ENCODE peak calls at places on chromosomes 11 and 22, in five cellular contexts. L, J, A, Y and P are unnamed samples. For H3K36me3, the result is how much of the 10 kb centered on the place peaks cover.

GRCh38 chr11:84558085-84558905 is 1068.8 kb downstream of the DLG2 start:
- DNase-seq in L (peak), J (no peak), A (no peak), Y (no peak), P (no peak)

GRCh38 chr11:93051181-93051580 is 81.7 kb downstream of the MTNR1B start:
- DNase-seq in L (no peak), J (no peak), A (no peak), Y (no peak), P (no peak)

GRCh38 chr22:30830907-30831306 is 136.2 kb downstream of the OSBP2 start:
- DNase-seq in L (no peak), J (no peak), A (no peak), Y (no peak), P (no peak)

GRCh38 chr11:85826096-85826855 is 15.3 kb upstream of the SYTL2 start:
- DNase-seq in L (peak), J (no peak), A (no peak), Y (no peak), P (no peak)

GRCh38 chr22:46561435-46561905 is 24.1 kb upstream of the CELSR1 start:
- DNase-seq in L (peak), J (no peak), A (no peak), Y (no peak), P (no peak)

GRCh38 chr11:134120143-134120850 is 51.4 kb downstream of the JAM3 start:
- DNase-seq in L (no peak), J (no peak), A (no peak), Y (no peak), P (peak)

GRCh38 chr11:93560534-93560933 is 17.3 kb upstream of the SMCO4 start:
- DNase-seq in L (no peak), J (no peak), A (no peak), Y (no peak), P (no peak)

GRCh38 chr11:492416-493226 is 14.4 kb downstream of the RNH1 start:
- DNase-seq in L (peak), J (no peak), A (no peak), Y (no peak), P (no peak)

GRCh38 chr11:6505577-6506240 is 8.6 kb downstream of the DNHD1 start:
- DNase-seq in L (peak), J (no peak), A (no peak), Y (peak), P (no peak)

GRCh38 chr22:49075150-49075549 is 752.5 kb downstream of the BRD1 start:
- DNase-seq in L (no peak), J (no peak), A (no peak), Y (no peak), P (no peak)

GRCh38 chr11:71996517-71996916 is 2.2 kb upstream of the IL18BP start:
- DNase-seq in L (no peak), J (no peak), A (peak), Y (no peak), P (no peak)

GRCh38 chr11:13026722-13027121 is 17.6 kb downstream of the RASSF10 start:
- DNase-seq in L (no peak), J (no peak), A (no peak), Y (no peak), P (peak)

GRCh38 chr11:119014209-119014924 is 3.8 kb downstream of the RPS25 start:
- DNase-seq in L (no peak), J (no peak), A (no peak), Y (no peak), P (no peak)

GRCh38 chr11:119019996-119020395 is 1.4 kb downstream of the TRAPPC4 start:
- DNase-seq in L (no peak), J (no peak), A (no peak), Y (no peak), P (no peak)

GRCh38 chr11:119018074-119018938 is at the start of the genes RPS25 and TRAPPC4:
- DNase-seq in L (peak), J (peak), A (peak), Y (peak), P (peak)

GRCh38 chr11:119015054-119015611 is 3.0 kb downstream of the RPS25 start:
- DNase-seq in L (no peak), J (no peak), A (no peak), Y (no peak), P (no peak)

GRCh38 chr11:119016216-119017009 is 1.7 kb downstream of the RPS25 start:
- DNase-seq in L (no peak), J (no peak), A (no peak), Y (no peak), P (no peak)
- H3K36me3 ChIP-seq in L (half or more), J (under half), A (under half), Y (half or more), P (half or more)

GRCh38 chr22:36287881-36288515 is 35.1 kb downstream of the APOL1 start:
- DNase-seq in L (no peak), J (no peak), A (no peak), Y (no peak), P (no peak)

GRCh38 chr22:36285017-36285416 is 32.1 kb downstream of the APOL1 start:
- DNase-seq in L (no peak), J (no peak), A (no peak), Y (no peak), P (no peak)

GRCh38 chr22:36284171-36284571 is 31.2 kb downstream of the APOL1 start:
- DNase-seq in L (no peak), J (no peak), A (no peak), Y (no peak), P (no peak)

GRCh38 chr22:36286096-36286957 is 33.4 kb downstream of the APOL1 start:
- DNase-seq in L (peak), J (peak), A (peak), Y (peak), P (peak)

GRCh38 chr22:36285545-36285944 is 32.6 kb downstream of the APOL1 start:
- DNase-seq in L (no peak), J (no peak), A (no peak), Y (no peak), P (no peak)
- H3K36me3 ChIP-seq in L (half or more), J (half or more), A (under half), Y (half or more), P (half or more)

GRCh38 chr11:61851128-61851899 is 23.2 kb downstream of the FADS2 start:
- DNase-seq in L (no peak), J (no peak), A (no peak), Y (no peak), P (no peak)
- H3K36me3 ChIP-seq in L (half or more), J (under half), A (under half), Y (under half), P (under half)

DNA sequence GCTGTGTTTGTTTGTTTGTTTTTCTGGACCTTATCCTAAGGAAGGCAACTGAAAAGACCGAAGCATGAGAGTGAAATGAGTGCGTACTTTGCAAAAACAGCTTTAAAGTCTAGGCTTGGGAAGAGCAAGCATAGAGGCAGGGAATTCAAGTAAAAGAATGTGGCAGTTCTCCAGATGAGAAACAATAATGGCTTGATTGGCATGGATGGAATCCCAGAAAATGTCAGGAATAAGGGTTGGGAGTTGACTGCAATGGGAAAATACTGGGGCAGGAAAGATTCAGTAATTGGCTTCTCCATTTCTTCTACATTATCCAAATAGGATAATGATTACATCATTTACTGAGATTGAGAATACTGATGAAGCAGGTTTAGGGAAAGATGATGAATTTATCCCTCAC is 17.5 kb downstream of the SAAL1 start:
- DNase-seq in L (no peak), J (no peak), A (no peak), Y (no peak), P (no peak)
- H3K36me3 ChIP-seq in L (half or more), J (under half), A (under half), Y (half or more), P (half or more)

DNA sequence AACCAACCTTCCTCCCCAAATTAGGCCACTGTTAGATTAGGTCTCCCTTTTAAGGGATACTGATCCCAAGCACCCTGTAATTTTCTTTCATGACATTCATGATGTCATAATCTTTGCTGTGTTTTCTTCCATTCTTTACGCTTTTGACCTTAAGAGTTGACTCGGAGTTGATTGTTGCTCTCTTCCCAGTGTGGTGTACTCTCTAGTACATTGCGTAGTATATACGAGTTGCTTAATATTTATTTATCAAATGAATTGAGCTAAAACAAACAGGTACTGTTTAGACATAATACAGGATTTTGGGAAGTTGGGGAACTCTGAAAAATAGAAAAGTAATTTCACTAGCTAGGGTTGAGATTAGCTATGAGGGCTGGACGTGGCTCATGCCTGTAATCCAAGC is 49.8 kb downstream of the SVIP start:
- DNase-seq in L (no peak), J (no peak), A (no peak), Y (no peak), P (no peak)
- H3K36me3 ChIP-seq in L (under half), J (under half), A (under half), Y (under half), P (under half)

GRCh38 chr11:121054266-121054665 is 30.4 kb downstream of the TBCEL start:
- DNase-seq in L (no peak), J (no peak), A (no peak), Y (no peak), P (no peak)

GRCh38 chr11:121057922-121058321 is 34.0 kb downstream of the TBCEL start:
- DNase-seq in L (no peak), J (no peak), A (no peak), Y (no peak), P (no peak)

GRCh38 chr11:121055076-121055475 is 31.2 kb downstream of the TBCEL start:
- DNase-seq in L (no peak), J (no peak), A (no peak), Y (no peak), P (no peak)

GRCh38 chr11:121048464-121049233 is 24.7 kb downstream of the TBCEL start:
- DNase-seq in L (no peak), J (no peak), A (no peak), Y (no peak), P (no peak)

DNA sequence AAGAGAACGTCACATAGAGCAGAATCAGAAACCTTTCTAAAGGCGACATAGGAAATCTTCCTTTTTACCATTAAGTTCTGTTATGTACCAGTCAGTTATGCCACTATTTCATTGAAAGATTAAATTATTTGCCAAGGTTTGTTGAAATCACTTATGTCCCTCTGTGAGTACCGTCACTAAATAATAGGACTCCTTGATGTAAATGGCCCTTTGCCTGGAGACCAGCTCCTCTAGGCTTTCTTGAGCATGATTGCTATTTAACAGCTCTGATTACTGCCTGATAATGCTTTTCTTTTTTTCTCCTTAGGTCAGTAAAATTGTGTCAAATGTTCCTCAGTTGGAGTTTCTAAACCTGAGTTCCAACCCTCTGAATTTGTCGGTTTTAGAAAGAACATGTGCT is 29.3 kb downstream of the TBCEL start:
- DNase-seq in L (no peak), J (no peak), A (no peak), Y (no peak), P (no peak)
- H3K36me3 ChIP-seq in L (under half), J (under half), A (under half), Y (under half), P (under half)

GRCh38 chr11:117221775-117222517 is 9.9 kb downstream of the PCSK7 start:
- DNase-seq in L (no peak), J (no peak), A (peak), Y (no peak), P (no peak)
- H3K36me3 ChIP-seq in L (half or more), J (half or more), A (under half), Y (half or more), P (half or more)

GRCh38 chr11:117396970-117397369 is 69.3 kb downstream of the CEP164 start:
- DNase-seq in L (no peak), J (no peak), A (no peak), Y (no peak), P (no peak)
- H3K36me3 ChIP-seq in L (half or more), J (half or more), A (under half), Y (half or more), P (half or more)

DNA sequence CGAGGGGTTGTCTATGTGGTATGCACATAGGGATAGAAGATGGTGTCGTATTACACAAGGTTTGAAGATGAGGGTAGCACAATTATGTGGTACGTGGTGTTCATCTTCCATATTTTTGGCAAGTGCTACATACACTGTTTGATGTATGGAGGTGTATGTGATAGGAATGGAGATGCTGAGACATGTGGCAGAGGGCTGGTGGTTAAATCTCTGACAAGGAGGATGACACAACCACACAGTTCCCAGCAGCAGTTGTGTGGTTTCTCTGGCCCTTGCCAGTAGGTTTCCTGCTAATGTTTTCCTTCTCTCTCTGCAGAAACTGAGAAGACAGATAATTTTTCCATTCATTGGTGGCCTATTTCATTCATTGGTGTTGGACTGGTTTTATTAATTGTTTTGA is 17.0 kb downstream of the NCR3LG1 start:
- DNase-seq in L (no peak), J (no peak), A (no peak), Y (no peak), P (no peak)
- H3K36me3 ChIP-seq in L (half or more), J (under half), A (under half), Y (under half), P (half or more)

DNA sequence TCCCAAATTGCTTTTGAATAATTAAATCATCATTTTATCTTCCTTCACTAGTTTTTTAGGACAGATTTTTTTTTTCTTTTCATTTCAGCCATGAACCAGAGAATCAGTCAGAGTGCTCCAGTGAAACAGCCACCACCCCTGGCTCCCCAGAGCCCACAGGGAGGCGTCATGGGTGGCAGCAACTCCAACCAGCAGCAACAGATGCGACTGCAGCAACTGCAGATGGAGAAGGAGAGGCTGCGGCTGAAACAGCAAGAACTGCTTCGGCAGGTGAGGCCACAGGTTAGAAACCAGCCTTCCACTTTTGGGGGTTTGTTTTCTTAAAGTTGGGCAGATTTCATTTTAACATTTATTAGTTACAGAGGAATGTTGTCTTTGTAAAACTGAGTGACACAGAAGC is 95.6 kb downstream of the YAP1 start:
- DNase-seq in L (no peak), J (no peak), A (no peak), Y (no peak), P (no peak)
- H3K36me3 ChIP-seq in L (under half), J (under half), A (under half), Y (under half), P (under half)